ENCODE peak calls at places on chromosomes 4 and X, in ten cellular contexts. Q is stomach, Z is tibial nerve, X is lower lobe of right lung, T is colonic mucosa, F is PC-3, J is left ventricle myocardium inferior, N is left lung, G is PC-9, W is right lobe of liver. K is an unnamed sample. For H3K9me3, the result is how much of the 10 kb centered on the place peaks cover.

GRCh38 chr4:4368821-4369580 is 17.9 kb upstream of the NSG1 start:
- DNase-seq in Q (no peak), Z (no peak), X (no peak), T (no peak), F (no peak), J (no peak), N (no peak), G (no peak), W (no peak), K (no peak)

GRCh38 chr4:183397741-183398297 is 46.6 kb upstream of the CDKN2AIP start:
- DNase-seq in Q (no peak), Z (no peak), X (no peak), T (no peak), F (no peak), J (no peak), N (no peak), G (no peak), W (no peak), K (no peak)

GRCh38 chr4:124943938-124944337 is 231.4 kb upstream of the ANKRD50 start:
- DNase-seq in Q (no peak), Z (no peak), X (no peak), T (no peak), F (no peak), J (no peak), N (no peak), G (no peak), W (no peak), K (no peak)

GRCh38 chr4:89836897-89837384 is at the start of gene SNCA:
- DNase-seq in Q (peak), Z (peak), X (peak), T (peak), F (no peak), J (peak), N (peak), G (no peak), W (peak), K (no peak)

GRCh38 chr4:81113024-81113423 is 82.5 kb downstream of the BMP3 start:
- DNase-seq in Q (no peak), Z (no peak), X (no peak), T (no peak), F (no peak), J (no peak), N (no peak), G (no peak), W (no peak), K (no peak)

GRCh38 chr4:83335691-83336090 is 1.0 kb upstream of the HPSE start:
- DNase-seq in Q (no peak), Z (peak), X (no peak), T (peak), F (no peak), J (no peak), N (no peak), G (no peak), W (no peak), K (no peak)

GRCh38 chrX:18377802-18378201 is 23.3 kb upstream of the SCML2 start:
- DNase-seq in Q (peak), Z (peak), X (no peak), T (no peak), F (peak), J (no peak), N (no peak), G (no peak), W (no peak), K (no peak)

GRCh38 chrX:148271263-148271662 is 229.2 kb upstream of the AFF2 start:
- DNase-seq in Q (no peak), Z (no peak), X (no peak), T (no peak), F (no peak), J (no peak), N (no peak), G (no peak), W (no peak), K (no peak)

GRCh38 chrX:45449982-45450381 is 249.3 kb upstream of the DIPK2B start:
- DNase-seq in Q (no peak), Z (no peak), X (no peak), T (no peak), F (peak), J (no peak), N (no peak), G (peak), W (no peak), K (no peak)

GRCh38 chrX:147733369-147733768 is 178.3 kb upstream of the FMR1 start:
- DNase-seq in Q (no peak), Z (no peak), X (no peak), T (no peak), F (no peak), J (no peak), N (no peak), G (no peak), W (no peak), K (no peak)

GRCh38 chrX:118216086-118216485 is 99.5 kb upstream of the KLHL13 start:
- DNase-seq in Q (no peak), Z (no peak), X (no peak), T (no peak), F (peak), J (no peak), N (no peak), G (peak), W (no peak), K (no peak)

GRCh38 chrX:27987862-27988646 is 6.8 kb upstream of the DCAF8L1 start:
- DNase-seq in Q (no peak), Z (no peak), X (no peak), T (peak), F (no peak), J (no peak), N (no peak), G (no peak), W (no peak), K (no peak)

GRCh38 chrX:43175428-43175827 is 397.5 kb upstream of the PPP1R2C start:
- DNase-seq in Q (no peak), Z (no peak), X (no peak), T (no peak), F (no peak), J (no peak), N (no peak), G (no peak), W (no peak), K (no peak)

GRCh38 chr4:130849985-130850632 is 1754.2 kb downstream of the C4orf33 start:
- DNase-seq in Q (peak), Z (no peak), X (no peak), T (no peak), F (no peak), J (no peak), N (no peak), G (no peak), W (no peak), K (no peak)

GRCh38 chr4:139557506-139558110 is 1.6 kb upstream of the SETD7 start:
- DNase-seq in Q (peak), Z (no peak), X (peak), T (peak), F (no peak), J (no peak), N (no peak), G (no peak), W (no peak), K (no peak)

GRCh38 chr4:46388860-46389259 is 1.1 kb downstream of the GABRA2 start:
- DNase-seq in Q (no peak), Z (no peak), X (no peak), T (no peak), F (no peak), J (no peak), N (no peak), G (no peak), W (no peak), K (no peak)

GRCh38 chrX:39591099-39591498 is 506.7 kb downstream of the BCOR start:
- DNase-seq in Q (no peak), Z (no peak), X (no peak), T (no peak), F (no peak), J (no peak), N (no peak), G (no peak), W (no peak), K (no peak)

GRCh38 chr4:144594471-144594986 is 51.4 kb upstream of the HHIP start:
- DNase-seq in Q (no peak), Z (no peak), X (no peak), T (no peak), F (peak), J (no peak), N (no peak), G (no peak), W (no peak), K (no peak)

GRCh38 chr4:138182838-138183426 is 59.2 kb downstream of the SLC7A11 start:
- DNase-seq in Q (no peak), Z (peak), X (no peak), T (no peak), F (peak), J (no peak), N (no peak), G (no peak), W (no peak), K (no peak)

GRCh38 chr4:54063737-54064316 is 578 bp downstream of the CHIC2 start:
- DNase-seq in Q (peak), Z (peak), X (peak), T (peak), F (peak), J (peak), N (no peak), G (no peak), W (peak), K (peak)

GRCh38 chr4:141432000-141432712 is 204.2 kb upstream of the IL15 start:
- DNase-seq in Q (no peak), Z (no peak), X (no peak), T (no peak), F (no peak), J (no peak), N (no peak), G (no peak), W (no peak), K (no peak)

GRCh38 chr4:67394771-67395310 is 150.5 kb downstream of the CENPC start:
- DNase-seq in Q (no peak), Z (no peak), X (no peak), T (no peak), F (no peak), J (no peak), N (no peak), G (no peak), W (no peak), K (no peak)

DNA sequence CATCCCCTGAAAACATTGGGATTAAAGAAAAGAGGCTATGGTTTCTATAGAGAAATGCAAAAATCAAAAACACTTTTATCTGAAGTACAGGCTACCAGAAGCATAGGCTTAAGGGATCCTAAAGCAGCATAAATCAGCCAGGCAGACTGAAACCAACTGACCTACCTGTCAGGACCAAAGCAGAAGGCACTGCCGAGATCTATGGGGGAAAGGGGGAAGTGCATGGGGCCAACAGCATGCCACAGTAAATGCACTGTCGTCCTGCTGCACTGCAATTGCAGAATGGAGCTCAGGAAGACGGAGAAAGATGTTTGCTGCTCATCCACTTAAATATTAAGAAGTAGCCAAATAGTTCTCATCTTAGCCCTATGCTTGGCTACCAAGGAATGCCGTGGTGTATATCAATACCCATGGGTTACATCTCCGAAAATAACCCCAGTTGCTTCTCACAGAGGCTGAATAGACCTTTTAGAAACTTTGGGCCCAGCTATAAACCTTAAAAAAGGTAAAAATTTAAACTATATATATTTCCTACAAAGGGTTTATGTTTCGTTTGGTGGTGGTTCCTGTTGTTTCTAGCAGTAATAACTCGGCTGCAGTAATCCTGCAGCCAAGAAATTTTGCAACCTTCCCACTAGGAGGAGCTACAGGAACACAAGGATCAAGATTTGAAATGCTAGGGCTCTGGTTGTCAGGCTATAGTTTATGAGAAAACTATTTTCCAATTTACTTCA is 312.2 kb upstream of the DIAPH2 start:
- DNase-seq in Q (no peak), Z (no peak), X (no peak), T (no peak), F (peak), J (no peak), N (no peak), G (peak), W (no peak), K (no peak)
- H3K4me3 ChIP-seq in Q (no peak), Z (no peak), X (no peak), T (no peak), F (peak), J (peak), N (no peak), G (no peak), W (no peak), K (no peak)

GRCh38 chr4:1604181-1604705 is 79.9 kb downstream of the FAM53A start:
- DNase-seq in Q (no peak), Z (no peak), X (peak), T (no peak), F (peak), J (no peak), N (peak), G (no peak), W (no peak), K (no peak)
- H3K27ac ChIP-seq in Q (no peak), Z (no peak), X (no peak), T (no peak), F (no peak), J (no peak), N (no peak), G (no peak), W (no peak), K (no peak)

GRCh38 chrX:46737041-46737440 is 21.9 kb downstream of the SLC9A7 start:
- DNase-seq in Q (no peak), Z (no peak), X (no peak), T (no peak), F (no peak), J (no peak), N (no peak), G (no peak), W (no peak), K (no peak)

GRCh38 chrX:46735625-46736024 is 23.3 kb downstream of the SLC9A7 start:
- DNase-seq in Q (no peak), Z (no peak), X (no peak), T (no peak), F (no peak), J (no peak), N (no peak), G (no peak), W (no peak), K (no peak)

GRCh38 chrX:46733226-46733625 is 25.7 kb downstream of the SLC9A7 start:
- DNase-seq in Q (no peak), Z (no peak), X (no peak), T (no peak), F (no peak), J (no peak), N (no peak), G (no peak), W (no peak), K (no peak)

GRCh38 chrX:46739736-46740135 is 19.2 kb downstream of the SLC9A7 start:
- DNase-seq in Q (no peak), Z (no peak), X (no peak), T (no peak), F (no peak), J (no peak), N (no peak), G (no peak), W (no peak), K (no peak)

DNA sequence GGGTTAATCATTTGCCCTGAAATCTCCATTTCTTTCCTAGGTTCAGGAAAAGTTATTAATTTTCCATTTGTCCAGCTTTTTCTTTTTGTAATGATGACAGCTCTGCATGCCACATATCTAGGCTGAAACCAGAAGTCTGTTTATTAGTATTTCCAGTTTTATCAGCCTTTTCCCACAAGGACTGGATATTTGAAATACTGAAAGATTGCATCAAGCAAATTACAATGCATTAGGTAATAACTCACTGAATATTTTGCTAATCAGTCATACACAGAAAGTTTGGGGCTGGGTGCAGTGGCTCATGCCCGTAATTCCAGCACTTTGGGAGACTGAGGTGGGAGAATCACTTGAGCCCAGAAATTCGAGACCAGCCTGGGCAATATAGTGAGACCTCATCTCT is 21.5 kb downstream of the SLC9A7 start:
- DNase-seq in Q (no peak), Z (no peak), X (no peak), T (no peak), F (peak), J (no peak), N (no peak), G (no peak), W (no peak), K (no peak)
- H3K9me3 ChIP-seq in Q (under half), Z (under half), X (under half), T (under half), F (under half), J (under half), N (under half), G (under half), W (under half), K (under half)

DNA sequence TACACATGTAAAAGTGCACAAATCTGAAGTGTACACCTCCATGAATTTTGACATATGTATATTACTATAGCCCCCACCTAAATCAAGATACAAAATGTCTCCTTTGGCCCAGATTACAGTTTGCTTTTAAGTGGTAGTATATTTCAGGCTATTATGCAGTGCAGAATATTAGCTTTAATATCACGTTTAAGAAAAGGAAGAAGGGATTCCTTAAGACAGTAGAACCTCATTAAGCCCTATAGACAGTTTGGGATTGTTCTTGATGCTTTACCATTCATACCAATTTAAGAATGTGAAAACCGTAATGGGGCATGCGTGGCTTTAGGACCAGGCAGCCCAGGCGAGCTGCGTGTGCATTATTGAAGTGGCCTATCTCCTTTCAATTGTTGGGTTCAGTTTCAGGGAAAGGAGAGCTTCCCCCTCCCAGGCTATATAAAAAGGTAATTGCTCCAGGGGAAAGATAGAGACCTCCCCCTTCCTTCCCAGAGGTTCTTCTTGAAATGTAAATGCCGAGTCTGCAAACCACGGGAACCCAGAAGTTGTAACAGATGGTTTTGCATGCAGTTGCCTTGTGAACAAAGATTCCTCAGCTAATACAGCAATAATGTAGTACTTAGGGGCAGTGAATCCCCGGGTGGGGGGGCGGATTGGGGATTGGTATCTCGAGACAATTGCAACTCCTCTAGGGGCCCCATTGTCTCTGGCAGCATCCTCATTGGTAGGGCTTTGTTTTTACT is 106.1 kb downstream of the UCHL1 start:
- DNase-seq in Q (no peak), Z (no peak), X (no peak), T (no peak), F (no peak), J (no peak), N (no peak), G (no peak), W (no peak), K (no peak)
- H3K4me3 ChIP-seq in Q (no peak), Z (peak), X (peak), T (no peak), F (peak), J (peak), N (no peak), G (peak), W (no peak), K (no peak)

DNA sequence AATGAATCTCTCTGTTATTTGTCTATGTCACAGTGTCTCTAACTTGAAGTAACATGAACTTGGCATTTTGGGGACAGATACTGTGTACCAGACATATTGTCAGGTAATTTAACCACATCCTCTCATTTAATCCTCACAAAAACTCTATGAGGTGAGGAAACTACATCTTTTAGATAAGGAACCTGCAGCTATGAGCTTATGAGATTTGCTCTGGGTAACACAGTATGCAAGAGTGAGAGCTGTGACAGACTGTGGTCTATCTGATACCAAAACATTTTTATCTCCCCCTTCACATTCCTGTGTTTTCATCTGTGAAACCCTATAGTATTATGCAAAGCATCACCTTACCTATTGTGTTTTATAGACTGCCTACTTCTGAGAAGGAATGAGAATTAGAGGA is 58.4 kb upstream of the HS3ST1 start:
- DNase-seq in Q (no peak), Z (no peak), X (no peak), T (no peak), F (no peak), J (no peak), N (no peak), G (no peak), W (no peak), K (no peak)
- H3K27ac ChIP-seq in Q (no peak), Z (no peak), X (no peak), T (no peak), F (no peak), J (no peak), N (no peak), G (no peak), W (no peak), K (no peak)

GRCh38 chrX:69718102-69718501 is 102.2 kb downstream of the EDA start:
- DNase-seq in Q (no peak), Z (no peak), X (no peak), T (no peak), F (no peak), J (no peak), N (no peak), G (no peak), W (no peak), K (no peak)
- H3K9me3 ChIP-seq in Q (under half), Z (under half), X (under half), T (under half), F (under half), J (under half), N (under half), G (under half), W (under half), K (under half)

DNA sequence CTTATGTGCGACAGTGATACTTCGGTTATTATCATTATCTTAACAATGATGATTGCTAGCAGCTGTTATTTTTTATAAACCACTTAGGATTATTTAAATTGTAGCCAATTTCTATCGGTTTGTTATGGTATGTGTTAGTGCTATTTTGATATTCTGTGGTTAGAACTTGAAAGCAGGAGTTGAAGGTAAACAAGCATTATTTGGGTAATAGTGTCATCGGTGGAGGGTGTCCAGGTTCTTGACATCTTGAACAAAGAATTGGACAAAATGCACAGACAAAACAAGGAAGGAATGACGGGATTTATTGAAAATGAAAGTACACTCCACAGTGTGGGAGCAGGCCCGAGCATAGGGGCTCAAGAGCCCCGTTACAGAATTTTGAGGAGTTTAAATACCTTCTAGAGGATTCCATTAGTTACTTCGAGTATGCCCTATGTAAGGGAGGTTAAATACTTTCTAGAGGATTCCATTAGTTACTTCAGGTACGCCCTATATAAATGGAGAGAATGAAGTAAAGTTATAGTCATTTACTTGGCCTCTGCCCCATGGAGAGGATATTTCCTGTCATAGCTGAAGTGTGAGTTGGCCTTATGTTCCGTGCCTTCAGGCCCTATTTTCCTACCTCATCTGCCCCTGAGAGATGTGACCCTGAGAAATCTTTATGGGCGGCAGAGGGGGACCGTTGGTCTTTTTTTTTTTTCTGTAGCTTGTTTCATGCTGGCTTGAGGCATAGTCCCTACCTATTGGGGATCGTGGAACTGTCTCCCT is 13.1 kb downstream of the MOB1B start:
- DNase-seq in Q (no peak), Z (no peak), X (no peak), T (no peak), F (peak), J (no peak), N (no peak), G (no peak), W (no peak), K (no peak)
- H3K4me3 ChIP-seq in Q (no peak), Z (no peak), X (peak), T (no peak), F (peak), J (no peak), N (no peak), G (no peak), W (no peak), K (no peak)

GRCh38 chr4:87620086-87620485 is 11.8 kb downstream of the DSPP start:
- DNase-seq in Q (no peak), Z (no peak), X (no peak), T (no peak), F (no peak), J (no peak), N (no peak), G (no peak), W (no peak), K (no peak)
- H3K27ac ChIP-seq in Q (peak), Z (peak), X (no peak), T (no peak), F (no peak), J (peak), N (no peak), G (no peak), W (no peak), K (no peak)

GRCh38 chr4:6066191-6066590 is 48.0 kb upstream of the C4orf50 start:
- DNase-seq in Q (no peak), Z (no peak), X (no peak), T (no peak), F (no peak), J (no peak), N (no peak), G (no peak), W (no peak), K (no peak)
- H3K9me3 ChIP-seq in Q (under half), Z (under half), X (under half), T (under half), F (under half), J (under half), N (under half), G (under half), W (under half), K (under half)